ENCODE peak calls at places on chromosomes 2 and 18, in five cellular contexts. U, B, O, D and C are unnamed samples.

GRCh38 chr2:101766871-101767739 is 69.6 kb downstream of the MAP4K4 start:
- DNase-seq in O (peak; percentile 73), B (no peak), D (peak; percentile 96), U (no peak), C (no peak)

GRCh38 chr2:10028988-10029874 is 14.1 kb upstream of the KLF11 start:
- DNase-seq in U (no peak), O (no peak), D (no peak), B (peak; percentile 83), C (peak; percentile 66)

GRCh38 chr2:226187601-226188000 is 612.0 kb downstream of the IRS1 start:
- DNase-seq in U (no peak), D (peak; percentile 96), B (no peak), O (peak; percentile 87), C (no peak)

GRCh38 chr2:217797661-217798069 is 205.1 kb downstream of the TNS1 start:
- DNase-seq in B (peak; percentile 61), O (no peak), D (no peak), U (no peak), C (no peak)

GRCh38 chr18:56565596-56566355 is 72.6 kb downstream of the TXNL1 start:
- DNase-seq in O (peak; percentile 91), D (peak; percentile 99), U (no peak), B (no peak), C (no peak)

GRCh38 chr2:208363485-208363884 is 43.1 kb upstream of the PTH2R start:
- DNase-seq in D (peak; percentile 84), O (no peak), B (no peak), U (no peak), C (no peak)

GRCh38 chr2:146295080-146295670 is 1549.7 kb upstream of the ACVR2A start:
- DNase-seq in O (no peak), U (no peak), D (no peak), B (no peak), C (no peak)

GRCh38 chr18:49020621-49021021 is 69.9 kb upstream of the SMAD7 start:
- DNase-seq in U (peak; percentile 49), B (peak; percentile 18), D (no peak), O (no peak), C (no peak)

GRCh38 chr2:212626371-212626918 is 87.8 kb upstream of the ERBB4 start:
- DNase-seq in B (no peak), U (no peak), D (no peak), O (no peak), C (no peak)

GRCh38 chr2:25690058-25690457 is 16.7 kb upstream of the DTNB start:
- DNase-seq in D (peak; percentile 25), U (no peak), B (no peak), O (no peak), C (no peak)

GRCh38 chr2:177303939-177304338 is 39.4 kb upstream of the NFE2L2 start:
- DNase-seq in B (no peak), U (no peak), D (no peak), O (no peak), C (no peak)

GRCh38 chr2:30679416-30680088 is 127.7 kb downstream of the CAPN13 start:
- DNase-seq in O (no peak), U (no peak), D (peak; percentile 73), B (no peak), C (no peak)

GRCh38 chr2:207408086-207408794 is 121.5 kb upstream of the CREB1 start:
- DNase-seq in D (peak; percentile 49), U (no peak), B (no peak), O (no peak), C (no peak)

GRCh38 chr2:234110219-234110618 is 59.7 kb downstream of the SPP2 start:
- DNase-seq in B (no peak), D (no peak), O (no peak), U (no peak), C (no peak)

GRCh38 chr2:113105047-113105446 is 22.4 kb upstream of the IL1RN start:
- DNase-seq in B (no peak), D (peak; percentile 27), O (no peak), U (no peak), C (no peak)

GRCh38 chr2:235002198-235003095 is 50.6 kb downstream of the SH3BP4 start:
- DNase-seq in B (no peak), O (peak; percentile 39), D (peak; percentile 66), U (peak; percentile 46), C (no peak)

GRCh38 chr2:182827182-182827879 is 39.1 kb downstream of the FRZB start:
- DNase-seq in D (no peak), U (no peak), O (no peak), B (no peak), C (no peak)

GRCh38 chr2:214226061-214226460 is 184.8 kb upstream of the VWC2L start:
- DNase-seq in B (no peak), O (no peak), D (no peak), U (no peak), C (no peak)

GRCh38 chr2:61543062-61543461 is 4.9 kb upstream of the XPO1 start:
- DNase-seq in D (no peak), U (no peak), O (no peak), B (no peak), C (no peak)

GRCh38 chr2:161580021-161580420 is 44.2 kb upstream of the SLC4A10 start:
- DNase-seq in U (no peak), D (no peak), B (no peak), O (no peak), C (no peak)

GRCh38 chr2:39938035-39938835 is 159.2 kb upstream of the THUMPD2 start:
- DNase-seq in B (no peak), U (no peak), O (peak; percentile 29), D (peak; percentile 91), C (no peak)

GRCh38 chr2:229586746-229587705 is 127.3 kb downstream of the DNER start:
- DNase-seq in O (peak; percentile 53), U (peak; percentile 73), D (peak; percentile 73), B (peak; percentile 78), C (no peak)

GRCh38 chr18:70621710-70622109 is 332.9 kb downstream of the SOCS6 start:
- DNase-seq in D (no peak), B (no peak), O (no peak), U (no peak), C (no peak)

GRCh38 chr2:190685348-190685747 is 36.5 kb downstream of the NAB1 start:
- DNase-seq in U (no peak), B (no peak), O (no peak), D (no peak), C (no peak)

GRCh38 chr18:23059541-23060465 is 75.5 kb upstream of the CABLES1 start:
- DNase-seq in B (no peak), O (no peak), D (peak; percentile 42), U (no peak), C (no peak)

GRCh38 chr2:203759692-203760365 is 53.4 kb downstream of the CD28 start:
- DNase-seq in B (no peak), O (no peak), U (no peak), D (peak; percentile 81), C (no peak)

GRCh38 chr2:140528982-140529381 is 1601.8 kb downstream of the LRP1B start:
- DNase-seq in O (no peak), D (no peak), U (no peak), B (no peak), C (no peak)

GRCh38 chr18:71068338-71068737 is 779.5 kb downstream of the SOCS6 start:
- DNase-seq in U (no peak), D (no peak), O (no peak), B (no peak), C (no peak)

GRCh38 chr2:203951366-203951902 is 14.9 kb downstream of the ICOS start:
- DNase-seq in B (no peak), U (no peak), O (no peak), D (no peak), C (no peak)

GRCh38 chr18:76256897-76257500 is 238.0 kb downstream of the ZNF516 start:
- DNase-seq in B (no peak), O (peak; percentile 16), D (peak; percentile 74), U (no peak), C (no peak)

GRCh38 chr2:31693882-31694281 is 113.1 kb upstream of the SRD5A2 start:
- DNase-seq in O (no peak), U (no peak), D (no peak), B (no peak), C (no peak)

DNA sequence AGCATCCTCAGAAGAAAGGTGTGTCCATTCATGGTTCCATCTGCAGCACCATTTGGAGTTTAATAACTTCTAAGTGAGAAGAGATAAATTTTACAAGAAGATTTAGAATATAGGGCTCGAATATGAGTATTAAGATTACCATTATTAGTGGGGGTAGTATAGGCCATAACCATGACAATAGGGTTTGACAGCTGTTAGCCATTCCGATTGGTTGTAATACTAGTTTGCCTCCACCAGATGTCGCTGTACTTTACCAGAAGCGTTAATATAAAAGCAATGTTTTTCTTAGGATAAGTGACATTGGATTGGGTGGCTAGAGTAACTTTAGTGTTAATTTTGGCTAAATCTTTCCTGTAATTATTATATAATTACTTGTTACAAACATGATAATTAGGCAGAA is 107.5 kb upstream of the SRD5A2 start:
- DNase-seq in U (no peak), B (no peak), O (no peak), D (no peak), C (no peak)
- TF ChIP-seq CTCF in U (peak; percentile 40), B (peak; percentile 24), O (peak; percentile 37), D (peak; percentile 43), C (peak; percentile 46)

DNA sequence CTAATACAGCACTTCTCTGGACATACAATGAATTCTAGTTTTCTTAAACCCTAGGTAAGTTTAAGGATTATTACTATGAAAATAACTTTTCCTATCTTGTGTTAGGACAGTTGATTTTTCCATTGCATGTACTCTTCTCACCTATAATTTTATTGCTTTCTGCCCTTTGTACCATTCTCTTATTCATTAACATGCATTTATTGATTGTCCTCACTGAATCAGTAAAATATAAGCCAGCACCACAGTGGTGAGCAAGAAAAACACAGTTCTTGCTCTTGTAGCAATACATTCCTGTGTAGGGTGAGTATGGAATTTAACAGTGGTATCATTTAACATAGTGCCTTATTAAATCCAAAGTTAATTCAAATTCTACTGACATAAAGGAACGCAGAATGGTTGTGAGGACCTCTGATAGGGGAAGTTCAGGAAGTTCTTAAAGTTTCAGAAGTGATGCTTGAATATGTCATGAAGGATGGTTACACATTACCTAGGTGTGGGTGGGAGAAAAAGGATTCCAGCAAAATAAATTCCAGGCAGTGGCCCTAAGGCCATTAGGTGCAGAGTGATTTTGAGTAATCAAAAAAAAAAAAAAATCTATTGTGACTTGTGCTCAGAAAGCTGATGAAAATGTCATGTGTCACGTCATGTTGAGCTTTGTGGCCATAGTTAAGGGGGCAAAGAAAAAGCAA is 104.6 kb upstream of the DSEL start:
- DNase-seq in U (no peak), B (no peak), D (no peak), O (no peak), C (no peak)
- TF ChIP-seq CTCF in U (no peak), B (no peak), D (no peak), O (no peak), C (no peak)

GRCh38 chr2:37323770-37324535 is 680 bp downstream of the PRKD3 start:
- DNase-seq in U (peak; percentile 62), B (peak; percentile 53), D (peak; percentile 23), O (no peak), C (peak; percentile 45)

GRCh38 chr2:37324786-37325624 is at the start of gene PRKD3:
- DNase-seq in D (peak; percentile 40), O (no peak), B (peak; percentile 61), U (peak; percentile 85), C (peak; percentile 69)

GRCh38 chr2:37325625-37326071 is 1.0 kb upstream of the PRKD3 start:
- DNase-seq in D (no peak), B (no peak), U (no peak), O (no peak), C (no peak)

GRCh38 chr2:37323176-37323575 is 1.5 kb downstream of the PRKD3 start:
- DNase-seq in O (no peak), D (no peak), U (no peak), B (no peak), C (no peak)

GRCh38 chr2:37324536-37324785 is 172 bp downstream of the PRKD3 start:
- DNase-seq in O (no peak), B (peak; percentile 84), U (no peak), D (peak; percentile 73), C (no peak)
- TF ChIP-seq CTCF in O (no peak), B (no peak), U (no peak), D (no peak), C (no peak)

GRCh38 chr2:170745263-170745662 is 24.9 kb upstream of the ERICH2 start:
- DNase-seq in B (no peak), O (no peak), U (no peak), D (no peak), C (no peak)
- TF ChIP-seq CTCF in B (no peak), O (no peak), U (no peak), D (no peak), C (no peak)